ENCODE peak calls at places on chromosomes 12 and 14, in eight cellular contexts. One of them, this sample, is unnamed.

GRCh38 chr14:95915326-95915725 is 38.7 kb downstream of the TUNAR start:
- DNase-seq in stimulated activated naive B cell treated with anti-CD40 and anti-IgM and Interleukin-4, amounts not matched to agents 10 μg/mL and 1 μg/mL and 100 μg/mL, for 72 hours: no peak
- DNase-seq in Caco-2: no peak
- DNase-seq in iPS-NIHi11: peak
- DNase-seq in activated CD4-positive, CD25-positive, alpha-beta regulatory T cell treated with anti-CD3 and anti-CD28 coated beads, Interleukin-2, amount 50 U/mL, for 16 hours: no peak
- DNase-seq in stimulated activated CD4-positive, alpha-beta T cell treated with anti-CD3 and anti-CD28 coated beads, Interleukin-12 subunit alpha, Interleukin-12 subunit beta, amount 100 ng/mL, for 4 hours: no peak
- DNase-seq in germinal center: no peak
- DNase-seq in bronchial epithelial cell: no peak
- DNase-seq in this sample: no peak

GRCh38 chr12:40122842-40123241 is 17.0 kb upstream of the SLC2A13 start:
- DNase-seq in stimulated activated naive B cell treated with anti-CD40 and anti-IgM and Interleukin-4, amounts not matched to agents 10 μg/mL and 1 μg/mL and 100 μg/mL, for 72 hours: no peak
- DNase-seq in iPS-NIHi11: no peak
- DNase-seq in Caco-2: no peak
- DNase-seq in germinal center: no peak
- DNase-seq in activated CD4-positive, CD25-positive, alpha-beta regulatory T cell treated with anti-CD3 and anti-CD28 coated beads, Interleukin-2, amount 50 U/mL, for 16 hours: no peak
- DNase-seq in stimulated activated CD4-positive, alpha-beta T cell treated with anti-CD3 and anti-CD28 coated beads, Interleukin-12 subunit alpha, Interleukin-12 subunit beta, amount 100 ng/mL, for 4 hours: no peak
- DNase-seq in bronchial epithelial cell: no peak
- DNase-seq in this sample: no peak

GRCh38 chr12:31756977-31757420 is 28.2 kb upstream of the AMN1 start:
- DNase-seq in stimulated activated naive B cell treated with anti-CD40 and anti-IgM and Interleukin-4, amounts not matched to agents 10 μg/mL and 1 μg/mL and 100 μg/mL, for 72 hours: no peak
- DNase-seq in Caco-2: peak
- DNase-seq in bronchial epithelial cell: peak
- DNase-seq in iPS-NIHi11: no peak
- DNase-seq in activated CD4-positive, CD25-positive, alpha-beta regulatory T cell treated with anti-CD3 and anti-CD28 coated beads, Interleukin-2, amount 50 U/mL, for 16 hours: no peak
- DNase-seq in germinal center: no peak
- DNase-seq in stimulated activated CD4-positive, alpha-beta T cell treated with anti-CD3 and anti-CD28 coated beads, Interleukin-12 subunit alpha, Interleukin-12 subunit beta, amount 100 ng/mL, for 4 hours: no peak
- DNase-seq in this sample: no peak

GRCh38 chr14:36570065-36570464 is 12.3 kb downstream of the NKX2-8 start:
- DNase-seq in germinal center: no peak
- DNase-seq in Caco-2: no peak
- DNase-seq in stimulated activated naive B cell treated with anti-CD40 and anti-IgM and Interleukin-4, amounts not matched to agents 10 μg/mL and 1 μg/mL and 100 μg/mL, for 72 hours: no peak
- DNase-seq in bronchial epithelial cell: peak
- DNase-seq in activated CD4-positive, CD25-positive, alpha-beta regulatory T cell treated with anti-CD3 and anti-CD28 coated beads, Interleukin-2, amount 50 U/mL, for 16 hours: no peak
- DNase-seq in iPS-NIHi11: no peak
- DNase-seq in stimulated activated CD4-positive, alpha-beta T cell treated with anti-CD3 and anti-CD28 coated beads, Interleukin-12 subunit alpha, Interleukin-12 subunit beta, amount 100 ng/mL, for 4 hours: no peak
- DNase-seq in this sample: no peak

GRCh38 chr12:109844983-109845841 is 12.0 kb upstream of the TRPV4 start:
- DNase-seq in stimulated activated CD4-positive, alpha-beta T cell treated with anti-CD3 and anti-CD28 coated beads, Interleukin-12 subunit alpha, Interleukin-12 subunit beta, amount 100 ng/mL, for 4 hours: peak
- DNase-seq in bronchial epithelial cell: peak
- DNase-seq in iPS-NIHi11: peak
- DNase-seq in activated CD4-positive, CD25-positive, alpha-beta regulatory T cell treated with anti-CD3 and anti-CD28 coated beads, Interleukin-2, amount 50 U/mL, for 16 hours: peak
- DNase-seq in stimulated activated naive B cell treated with anti-CD40 and anti-IgM and Interleukin-4, amounts not matched to agents 10 μg/mL and 1 μg/mL and 100 μg/mL, for 72 hours: peak
- DNase-seq in germinal center: peak
- DNase-seq in Caco-2: peak
- DNase-seq in this sample: no peak

GRCh38 chr12:7190268-7191055 is 976 bp downstream of the PEX5 start:
- DNase-seq in Caco-2: peak
- DNase-seq in germinal center: peak
- DNase-seq in bronchial epithelial cell: no peak
- DNase-seq in stimulated activated CD4-positive, alpha-beta T cell treated with anti-CD3 and anti-CD28 coated beads, Interleukin-12 subunit alpha, Interleukin-12 subunit beta, amount 100 ng/mL, for 4 hours: no peak
- DNase-seq in iPS-NIHi11: peak
- DNase-seq in activated CD4-positive, CD25-positive, alpha-beta regulatory T cell treated with anti-CD3 and anti-CD28 coated beads, Interleukin-2, amount 50 U/mL, for 16 hours: no peak
- DNase-seq in stimulated activated naive B cell treated with anti-CD40 and anti-IgM and Interleukin-4, amounts not matched to agents 10 μg/mL and 1 μg/mL and 100 μg/mL, for 72 hours: no peak
- DNase-seq in this sample: no peak

GRCh38 chr12:3604750-3605638 is 114.0 kb downstream of the PRMT8 start:
- DNase-seq in Caco-2: no peak
- DNase-seq in activated CD4-positive, CD25-positive, alpha-beta regulatory T cell treated with anti-CD3 and anti-CD28 coated beads, Interleukin-2, amount 50 U/mL, for 16 hours: no peak
- DNase-seq in germinal center: no peak
- DNase-seq in stimulated activated naive B cell treated with anti-CD40 and anti-IgM and Interleukin-4, amounts not matched to agents 10 μg/mL and 1 μg/mL and 100 μg/mL, for 72 hours: no peak
- DNase-seq in iPS-NIHi11: peak
- DNase-seq in stimulated activated CD4-positive, alpha-beta T cell treated with anti-CD3 and anti-CD28 coated beads, Interleukin-12 subunit alpha, Interleukin-12 subunit beta, amount 100 ng/mL, for 4 hours: no peak
- DNase-seq in bronchial epithelial cell: peak
- DNase-seq in this sample: peak

GRCh38 chr14:37583358-37584210 is 11.5 kb downstream of the FOXA1 start:
- DNase-seq in germinal center: no peak
- DNase-seq in stimulated activated CD4-positive, alpha-beta T cell treated with anti-CD3 and anti-CD28 coated beads, Interleukin-12 subunit alpha, Interleukin-12 subunit beta, amount 100 ng/mL, for 4 hours: no peak
- DNase-seq in Caco-2: peak
- DNase-seq in stimulated activated naive B cell treated with anti-CD40 and anti-IgM and Interleukin-4, amounts not matched to agents 10 μg/mL and 1 μg/mL and 100 μg/mL, for 72 hours: no peak
- DNase-seq in activated CD4-positive, CD25-positive, alpha-beta regulatory T cell treated with anti-CD3 and anti-CD28 coated beads, Interleukin-2, amount 50 U/mL, for 16 hours: no peak
- DNase-seq in bronchial epithelial cell: no peak
- DNase-seq in iPS-NIHi11: no peak
- DNase-seq in this sample: peak

GRCh38 chr12:114982760-114983159 is 298.8 kb upstream of the TBX3 start:
- DNase-seq in stimulated activated naive B cell treated with anti-CD40 and anti-IgM and Interleukin-4, amounts not matched to agents 10 μg/mL and 1 μg/mL and 100 μg/mL, for 72 hours: no peak
- DNase-seq in germinal center: no peak
- DNase-seq in bronchial epithelial cell: peak
- DNase-seq in stimulated activated CD4-positive, alpha-beta T cell treated with anti-CD3 and anti-CD28 coated beads, Interleukin-12 subunit alpha, Interleukin-12 subunit beta, amount 100 ng/mL, for 4 hours: no peak
- DNase-seq in activated CD4-positive, CD25-positive, alpha-beta regulatory T cell treated with anti-CD3 and anti-CD28 coated beads, Interleukin-2, amount 50 U/mL, for 16 hours: no peak
- DNase-seq in iPS-NIHi11: peak
- DNase-seq in Caco-2: no peak
- DNase-seq in this sample: no peak

GRCh38 chr12:57718641-57719528 is 19.7 kb downstream of the AGAP2 start:
- DNase-seq in Caco-2: no peak
- DNase-seq in iPS-NIHi11: no peak
- DNase-seq in germinal center: no peak
- DNase-seq in bronchial epithelial cell: no peak
- DNase-seq in activated CD4-positive, CD25-positive, alpha-beta regulatory T cell treated with anti-CD3 and anti-CD28 coated beads, Interleukin-2, amount 50 U/mL, for 16 hours: no peak
- DNase-seq in stimulated activated CD4-positive, alpha-beta T cell treated with anti-CD3 and anti-CD28 coated beads, Interleukin-12 subunit alpha, Interleukin-12 subunit beta, amount 100 ng/mL, for 4 hours: no peak
- DNase-seq in stimulated activated naive B cell treated with anti-CD40 and anti-IgM and Interleukin-4, amounts not matched to agents 10 μg/mL and 1 μg/mL and 100 μg/mL, for 72 hours: no peak
- DNase-seq in this sample: no peak

GRCh38 chr12:53569174-53569557 is 57.0 kb downstream of the ATF7 start:
- DNase-seq in bronchial epithelial cell: peak
- DNase-seq in stimulated activated naive B cell treated with anti-CD40 and anti-IgM and Interleukin-4, amounts not matched to agents 10 μg/mL and 1 μg/mL and 100 μg/mL, for 72 hours: no peak
- DNase-seq in iPS-NIHi11: peak
- DNase-seq in Caco-2: no peak
- DNase-seq in activated CD4-positive, CD25-positive, alpha-beta regulatory T cell treated with anti-CD3 and anti-CD28 coated beads, Interleukin-2, amount 50 U/mL, for 16 hours: no peak
- DNase-seq in stimulated activated CD4-positive, alpha-beta T cell treated with anti-CD3 and anti-CD28 coated beads, Interleukin-12 subunit alpha, Interleukin-12 subunit beta, amount 100 ng/mL, for 4 hours: no peak
- DNase-seq in germinal center: no peak
- DNase-seq in this sample: no peak

GRCh38 chr12:131783915-131784541 is 44.2 kb upstream of the MMP17 start:
- DNase-seq in germinal center: no peak
- DNase-seq in Caco-2: no peak
- DNase-seq in stimulated activated CD4-positive, alpha-beta T cell treated with anti-CD3 and anti-CD28 coated beads, Interleukin-12 subunit alpha, Interleukin-12 subunit beta, amount 100 ng/mL, for 4 hours: no peak
- DNase-seq in bronchial epithelial cell: peak
- DNase-seq in iPS-NIHi11: peak
- DNase-seq in stimulated activated naive B cell treated with anti-CD40 and anti-IgM and Interleukin-4, amounts not matched to agents 10 μg/mL and 1 μg/mL and 100 μg/mL, for 72 hours: peak
- DNase-seq in activated CD4-positive, CD25-positive, alpha-beta regulatory T cell treated with anti-CD3 and anti-CD28 coated beads, Interleukin-2, amount 50 U/mL, for 16 hours: no peak
- DNase-seq in this sample: no peak

GRCh38 chr14:103136388-103137271 is 13.4 kb downstream of the TNFAIP2 start:
- DNase-seq in stimulated activated CD4-positive, alpha-beta T cell treated with anti-CD3 and anti-CD28 coated beads, Interleukin-12 subunit alpha, Interleukin-12 subunit beta, amount 100 ng/mL, for 4 hours: no peak
- DNase-seq in Caco-2: no peak
- DNase-seq in iPS-NIHi11: peak
- DNase-seq in activated CD4-positive, CD25-positive, alpha-beta regulatory T cell treated with anti-CD3 and anti-CD28 coated beads, Interleukin-2, amount 50 U/mL, for 16 hours: no peak
- DNase-seq in bronchial epithelial cell: peak
- DNase-seq in germinal center: no peak
- DNase-seq in stimulated activated naive B cell treated with anti-CD40 and anti-IgM and Interleukin-4, amounts not matched to agents 10 μg/mL and 1 μg/mL and 100 μg/mL, for 72 hours: no peak
- DNase-seq in this sample: no peak

GRCh38 chr12:6280053-6280469 is 30.4 kb upstream of the PLEKHG6 start:
- DNase-seq in germinal center: no peak
- DNase-seq in iPS-NIHi11: peak
- DNase-seq in stimulated activated naive B cell treated with anti-CD40 and anti-IgM and Interleukin-4, amounts not matched to agents 10 μg/mL and 1 μg/mL and 100 μg/mL, for 72 hours: no peak
- DNase-seq in activated CD4-positive, CD25-positive, alpha-beta regulatory T cell treated with anti-CD3 and anti-CD28 coated beads, Interleukin-2, amount 50 U/mL, for 16 hours: no peak
- DNase-seq in Caco-2: no peak
- DNase-seq in stimulated activated CD4-positive, alpha-beta T cell treated with anti-CD3 and anti-CD28 coated beads, Interleukin-12 subunit alpha, Interleukin-12 subunit beta, amount 100 ng/mL, for 4 hours: no peak
- DNase-seq in bronchial epithelial cell: peak
- DNase-seq in this sample: no peak

GRCh38 chr14:88326352-88327103 is 3.5 kb upstream of the KCNK10 start:
- DNase-seq in Caco-2: no peak
- DNase-seq in iPS-NIHi11: peak
- DNase-seq in activated CD4-positive, CD25-positive, alpha-beta regulatory T cell treated with anti-CD3 and anti-CD28 coated beads, Interleukin-2, amount 50 U/mL, for 16 hours: no peak
- DNase-seq in bronchial epithelial cell: no peak
- DNase-seq in germinal center: no peak
- DNase-seq in stimulated activated CD4-positive, alpha-beta T cell treated with anti-CD3 and anti-CD28 coated beads, Interleukin-12 subunit alpha, Interleukin-12 subunit beta, amount 100 ng/mL, for 4 hours: no peak
- DNase-seq in stimulated activated naive B cell treated with anti-CD40 and anti-IgM and Interleukin-4, amounts not matched to agents 10 μg/mL and 1 μg/mL and 100 μg/mL, for 72 hours: no peak
- DNase-seq in this sample: no peak

GRCh38 chr12:39459027-39459434 is 16.1 kb upstream of the KIF21A start:
- DNase-seq in activated CD4-positive, CD25-positive, alpha-beta regulatory T cell treated with anti-CD3 and anti-CD28 coated beads, Interleukin-2, amount 50 U/mL, for 16 hours: no peak
- DNase-seq in bronchial epithelial cell: no peak
- DNase-seq in germinal center: no peak
- DNase-seq in Caco-2: no peak
- DNase-seq in iPS-NIHi11: no peak
- DNase-seq in stimulated activated naive B cell treated with anti-CD40 and anti-IgM and Interleukin-4, amounts not matched to agents 10 μg/mL and 1 μg/mL and 100 μg/mL, for 72 hours: no peak
- DNase-seq in stimulated activated CD4-positive, alpha-beta T cell treated with anti-CD3 and anti-CD28 coated beads, Interleukin-12 subunit alpha, Interleukin-12 subunit beta, amount 100 ng/mL, for 4 hours: no peak
- DNase-seq in this sample: no peak

GRCh38 chr14:91398707-91399106 is 18.9 kb downstream of the CCDC88C start:
- DNase-seq in Caco-2: no peak
- DNase-seq in activated CD4-positive, CD25-positive, alpha-beta regulatory T cell treated with anti-CD3 and anti-CD28 coated beads, Interleukin-2, amount 50 U/mL, for 16 hours: no peak
- DNase-seq in stimulated activated naive B cell treated with anti-CD40 and anti-IgM and Interleukin-4, amounts not matched to agents 10 μg/mL and 1 μg/mL and 100 μg/mL, for 72 hours: no peak
- DNase-seq in bronchial epithelial cell: no peak
- DNase-seq in germinal center: no peak
- DNase-seq in iPS-NIHi11: no peak
- DNase-seq in stimulated activated CD4-positive, alpha-beta T cell treated with anti-CD3 and anti-CD28 coated beads, Interleukin-12 subunit alpha, Interleukin-12 subunit beta, amount 100 ng/mL, for 4 hours: no peak
- DNase-seq in this sample: no peak

GRCh38 chr14:85576161-85576560 is 46.2 kb downstream of the FLRT2 start:
- DNase-seq in bronchial epithelial cell: no peak
- DNase-seq in stimulated activated naive B cell treated with anti-CD40 and anti-IgM and Interleukin-4, amounts not matched to agents 10 μg/mL and 1 μg/mL and 100 μg/mL, for 72 hours: no peak
- DNase-seq in iPS-NIHi11: no peak
- DNase-seq in germinal center: no peak
- DNase-seq in activated CD4-positive, CD25-positive, alpha-beta regulatory T cell treated with anti-CD3 and anti-CD28 coated beads, Interleukin-2, amount 50 U/mL, for 16 hours: no peak
- DNase-seq in stimulated activated CD4-positive, alpha-beta T cell treated with anti-CD3 and anti-CD28 coated beads, Interleukin-12 subunit alpha, Interleukin-12 subunit beta, amount 100 ng/mL, for 4 hours: no peak
- DNase-seq in Caco-2: no peak
- DNase-seq in this sample: no peak

GRCh38 chr14:61537567-61538463 is 157.5 kb upstream of the HIF1A start:
- DNase-seq in germinal center: no peak
- DNase-seq in activated CD4-positive, CD25-positive, alpha-beta regulatory T cell treated with anti-CD3 and anti-CD28 coated beads, Interleukin-2, amount 50 U/mL, for 16 hours: no peak
- DNase-seq in stimulated activated CD4-positive, alpha-beta T cell treated with anti-CD3 and anti-CD28 coated beads, Interleukin-12 subunit alpha, Interleukin-12 subunit beta, amount 100 ng/mL, for 4 hours: peak
- DNase-seq in Caco-2: peak
- DNase-seq in iPS-NIHi11: peak
- DNase-seq in stimulated activated naive B cell treated with anti-CD40 and anti-IgM and Interleukin-4, amounts not matched to agents 10 μg/mL and 1 μg/mL and 100 μg/mL, for 72 hours: no peak
- DNase-seq in bronchial epithelial cell: peak
- DNase-seq in this sample: no peak

GRCh38 chr12:65229441-65229840 is 49.0 kb upstream of the MSRB3 start:
- DNase-seq in germinal center: no peak
- DNase-seq in bronchial epithelial cell: peak
- DNase-seq in Caco-2: no peak
- DNase-seq in stimulated activated naive B cell treated with anti-CD40 and anti-IgM and Interleukin-4, amounts not matched to agents 10 μg/mL and 1 μg/mL and 100 μg/mL, for 72 hours: no peak
- DNase-seq in iPS-NIHi11: no peak
- DNase-seq in stimulated activated CD4-positive, alpha-beta T cell treated with anti-CD3 and anti-CD28 coated beads, Interleukin-12 subunit alpha, Interleukin-12 subunit beta, amount 100 ng/mL, for 4 hours: no peak
- DNase-seq in activated CD4-positive, CD25-positive, alpha-beta regulatory T cell treated with anti-CD3 and anti-CD28 coated beads, Interleukin-2, amount 50 U/mL, for 16 hours: no peak
- DNase-seq in this sample: no peak

This sample was measured in NCI-H2081 treated with DMSO at 0.1 percent for 48 hours.